ENCODE peak calls at places on chromosomes 2 and 18, in six cellular contexts. One of them, this sample, is unnamed.

GRCh38 chr2:124647663-124648062 is 622.6 kb downstream of the CNTNAP5 start:
- DNase-seq in cardiac muscle cell: no peak
- DNase-seq in astrocyte of the cerebellum: no peak
- DNase-seq in GM12864: no peak
- DNase-seq in upper lobe of right lung: no peak
- DNase-seq in glutamatergic neuron: no peak
- DNase-seq in this sample: no peak

GRCh38 chr18:26628017-26628416 is 79.7 kb upstream of the KCTD1 start:
- DNase-seq in cardiac muscle cell: no peak
- DNase-seq in glutamatergic neuron: no peak
- DNase-seq in GM12864: no peak
- DNase-seq in astrocyte of the cerebellum: no peak
- DNase-seq in upper lobe of right lung: no peak
- DNase-seq in this sample: no peak

GRCh38 chr2:71581015-71581414 is 127.7 kb downstream of the DYSF start:
- DNase-seq in GM12864: no peak
- DNase-seq in glutamatergic neuron: no peak
- DNase-seq in cardiac muscle cell: no peak
- DNase-seq in upper lobe of right lung: no peak
- DNase-seq in astrocyte of the cerebellum: no peak
- DNase-seq in this sample: no peak

GRCh38 chr2:241180495-241180894 is 8.0 kb upstream of the ANO7 start:
- DNase-seq in astrocyte of the cerebellum: no peak
- DNase-seq in GM12864: no peak
- DNase-seq in upper lobe of right lung: no peak
- DNase-seq in glutamatergic neuron: no peak
- DNase-seq in cardiac muscle cell: peak
- DNase-seq in this sample: no peak

GRCh38 chr18:8084160-8084559 is 517.0 kb downstream of the PTPRM start:
- DNase-seq in astrocyte of the cerebellum: peak
- DNase-seq in GM12864: no peak
- DNase-seq in glutamatergic neuron: peak
- DNase-seq in upper lobe of right lung: no peak
- DNase-seq in cardiac muscle cell: peak
- DNase-seq in this sample: no peak

GRCh38 chr2:106115250-106115649 is 78.9 kb downstream of the UXS1 start:
- DNase-seq in astrocyte of the cerebellum: peak
- DNase-seq in cardiac muscle cell: no peak
- DNase-seq in GM12864: no peak
- DNase-seq in glutamatergic neuron: no peak
- DNase-seq in upper lobe of right lung: no peak
- DNase-seq in this sample: peak

GRCh38 chr2:61016392-61017002 is 1.0 kb upstream of the PEX13 start:
- DNase-seq in astrocyte of the cerebellum: no peak
- DNase-seq in glutamatergic neuron: no peak
- DNase-seq in cardiac muscle cell: no peak
- DNase-seq in upper lobe of right lung: no peak
- DNase-seq in GM12864: no peak
- DNase-seq in this sample: peak

GRCh38 chr2:5691659-5692529 is at the start of gene SOX11:
- DNase-seq in cardiac muscle cell: peak
- DNase-seq in GM12864: no peak
- DNase-seq in upper lobe of right lung: no peak
- DNase-seq in glutamatergic neuron: peak
- DNase-seq in astrocyte of the cerebellum: peak
- DNase-seq in this sample: no peak

GRCh38 chr2:96687711-96688640 is 45.4 kb downstream of the FER1L5 start:
- DNase-seq in astrocyte of the cerebellum: no peak
- DNase-seq in glutamatergic neuron: no peak
- DNase-seq in upper lobe of right lung: no peak
- DNase-seq in GM12864: no peak
- DNase-seq in cardiac muscle cell: no peak
- DNase-seq in this sample: no peak

GRCh38 chr2:241218131-241219029 is 29.9 kb downstream of the ANO7 start:
- DNase-seq in cardiac muscle cell: peak
- DNase-seq in glutamatergic neuron: peak
- DNase-seq in astrocyte of the cerebellum: no peak
- DNase-seq in GM12864: peak
- DNase-seq in upper lobe of right lung: peak
- DNase-seq in this sample: peak

GRCh38 chr2:229431331-229431954 is 160.4 kb upstream of the PID1 start:
- DNase-seq in upper lobe of right lung: no peak
- DNase-seq in glutamatergic neuron: no peak
- DNase-seq in astrocyte of the cerebellum: peak
- DNase-seq in cardiac muscle cell: peak
- DNase-seq in GM12864: no peak
- DNase-seq in this sample: no peak

GRCh38 chr2:158797963-158798700 is 3.0 kb downstream of the DAPL1 start:
- DNase-seq in cardiac muscle cell: no peak
- DNase-seq in glutamatergic neuron: peak
- DNase-seq in upper lobe of right lung: no peak
- DNase-seq in astrocyte of the cerebellum: no peak
- DNase-seq in GM12864: no peak
- DNase-seq in this sample: no peak

GRCh38 chr18:62856294-62856693 is 141.0 kb downstream of the PHLPP1 start:
- DNase-seq in glutamatergic neuron: no peak
- DNase-seq in GM12864: no peak
- DNase-seq in cardiac muscle cell: no peak
- DNase-seq in upper lobe of right lung: no peak
- DNase-seq in astrocyte of the cerebellum: no peak
- DNase-seq in this sample: no peak

GRCh38 chr2:162766092-162766491 is 72.5 kb downstream of the KCNH7 start:
- DNase-seq in cardiac muscle cell: no peak
- DNase-seq in GM12864: no peak
- DNase-seq in glutamatergic neuron: no peak
- DNase-seq in astrocyte of the cerebellum: no peak
- DNase-seq in upper lobe of right lung: no peak
- DNase-seq in this sample: no peak

GRCh38 chr2:191321861-191322662 is 76.9 kb downstream of the MYO1B start:
- DNase-seq in glutamatergic neuron: no peak
- DNase-seq in cardiac muscle cell: no peak
- DNase-seq in astrocyte of the cerebellum: peak
- DNase-seq in GM12864: no peak
- DNase-seq in upper lobe of right lung: no peak
- DNase-seq in this sample: no peak

GRCh38 chr2:203195331-203195730 is 43.5 kb upstream of the CYP20A1 start:
- DNase-seq in GM12864: no peak
- DNase-seq in cardiac muscle cell: no peak
- DNase-seq in astrocyte of the cerebellum: no peak
- DNase-seq in upper lobe of right lung: no peak
- DNase-seq in glutamatergic neuron: no peak
- DNase-seq in this sample: no peak

GRCh38 chr2:197097578-197098366 is 171.3 kb upstream of the PGAP1 start:
- DNase-seq in upper lobe of right lung: no peak
- DNase-seq in cardiac muscle cell: peak
- DNase-seq in astrocyte of the cerebellum: peak
- DNase-seq in GM12864: no peak
- DNase-seq in glutamatergic neuron: no peak
- DNase-seq in this sample: no peak

GRCh38 chr2:228987441-228988155 is 283.5 kb downstream of the PID1 start:
- DNase-seq in cardiac muscle cell: no peak
- DNase-seq in astrocyte of the cerebellum: no peak
- DNase-seq in GM12864: no peak
- DNase-seq in upper lobe of right lung: no peak
- DNase-seq in glutamatergic neuron: no peak
- DNase-seq in this sample: no peak

GRCh38 chr2:2324565-2325101 is 6.4 kb downstream of the MYT1L start:
- DNase-seq in astrocyte of the cerebellum: no peak
- DNase-seq in cardiac muscle cell: peak
- DNase-seq in upper lobe of right lung: no peak
- DNase-seq in glutamatergic neuron: peak
- DNase-seq in GM12864: no peak
- DNase-seq in this sample: no peak

GRCh38 chr2:175135177-175135576 is 32.8 kb downstream of the ATF2 start:
- DNase-seq in GM12864: no peak
- DNase-seq in upper lobe of right lung: no peak
- DNase-seq in glutamatergic neuron: no peak
- DNase-seq in astrocyte of the cerebellum: no peak
- DNase-seq in cardiac muscle cell: no peak
- DNase-seq in this sample: no peak
- TF ChIP-seq CTCF in GM12864: no peak
- TF ChIP-seq CTCF in upper lobe of right lung: no peak
- TF ChIP-seq CTCF in glutamatergic neuron: no peak
- TF ChIP-seq CTCF in astrocyte of the cerebellum: no peak
- TF ChIP-seq CTCF in cardiac muscle cell: no peak
- TF ChIP-seq CTCF in this sample: no peak

GRCh38 chr2:233098615-233099014 is 38.5 kb downstream of the INPP5D start:
- DNase-seq in GM12864: no peak
- DNase-seq in cardiac muscle cell: peak
- DNase-seq in glutamatergic neuron: peak
- DNase-seq in astrocyte of the cerebellum: no peak
- DNase-seq in upper lobe of right lung: peak
- DNase-seq in this sample: no peak
- TF ChIP-seq CTCF in GM12864: peak
- TF ChIP-seq CTCF in cardiac muscle cell: peak
- TF ChIP-seq CTCF in glutamatergic neuron: no peak
- TF ChIP-seq CTCF in astrocyte of the cerebellum: peak
- TF ChIP-seq CTCF in upper lobe of right lung: peak
- TF ChIP-seq CTCF in this sample: peak

GRCh38 chr2:149556452-149556851 is 31.1 kb downstream of the MMADHC start:
- DNase-seq in cardiac muscle cell: no peak
- DNase-seq in upper lobe of right lung: no peak
- DNase-seq in GM12864: no peak
- DNase-seq in glutamatergic neuron: no peak
- DNase-seq in astrocyte of the cerebellum: no peak
- DNase-seq in this sample: no peak
- TF ChIP-seq CTCF in cardiac muscle cell: no peak
- TF ChIP-seq CTCF in upper lobe of right lung: no peak
- TF ChIP-seq CTCF in GM12864: no peak
- TF ChIP-seq CTCF in glutamatergic neuron: no peak
- TF ChIP-seq CTCF in astrocyte of the cerebellum: no peak
- TF ChIP-seq CTCF in this sample: no peak

GRCh38 chr2:54289942-54290702 is 34.1 kb upstream of the TSPYL6 start:
- DNase-seq in astrocyte of the cerebellum: no peak
- DNase-seq in cardiac muscle cell: no peak
- DNase-seq in GM12864: no peak
- DNase-seq in upper lobe of right lung: no peak
- DNase-seq in glutamatergic neuron: no peak
- DNase-seq in this sample: no peak
- TF ChIP-seq CTCF in astrocyte of the cerebellum: no peak
- TF ChIP-seq CTCF in cardiac muscle cell: no peak
- TF ChIP-seq CTCF in GM12864: no peak
- TF ChIP-seq CTCF in upper lobe of right lung: no peak
- TF ChIP-seq CTCF in glutamatergic neuron: no peak
- TF ChIP-seq CTCF in this sample: no peak

GRCh38 chr2:167963899-167964649 is 283.3 kb downstream of the STK39 start:
- DNase-seq in upper lobe of right lung: no peak
- DNase-seq in glutamatergic neuron: no peak
- DNase-seq in cardiac muscle cell: no peak
- DNase-seq in GM12864: no peak
- DNase-seq in astrocyte of the cerebellum: no peak
- DNase-seq in this sample: no peak

GRCh38 chr2:167962436-167963226 is 284.8 kb downstream of the STK39 start:
- DNase-seq in glutamatergic neuron: no peak
- DNase-seq in GM12864: no peak
- DNase-seq in cardiac muscle cell: no peak
- DNase-seq in upper lobe of right lung: no peak
- DNase-seq in astrocyte of the cerebellum: no peak
- DNase-seq in this sample: no peak

GRCh38 chr2:167965907-167966306 is 281.5 kb downstream of the STK39 start:
- DNase-seq in GM12864: no peak
- DNase-seq in cardiac muscle cell: no peak
- DNase-seq in astrocyte of the cerebellum: no peak
- DNase-seq in upper lobe of right lung: no peak
- DNase-seq in glutamatergic neuron: no peak
- DNase-seq in this sample: no peak

GRCh38 chr2:167966367-167966766 is 281.0 kb downstream of the STK39 start:
- DNase-seq in glutamatergic neuron: no peak
- DNase-seq in astrocyte of the cerebellum: no peak
- DNase-seq in GM12864: no peak
- DNase-seq in upper lobe of right lung: no peak
- DNase-seq in cardiac muscle cell: no peak
- DNase-seq in this sample: no peak

GRCh38 chr2:167964650-167965404 is 282.6 kb downstream of the STK39 start:
- DNase-seq in GM12864: no peak
- DNase-seq in astrocyte of the cerebellum: no peak
- DNase-seq in upper lobe of right lung: no peak
- DNase-seq in cardiac muscle cell: peak
- DNase-seq in glutamatergic neuron: no peak
- DNase-seq in this sample: no peak
- TF ChIP-seq CTCF in GM12864: no peak
- TF ChIP-seq CTCF in astrocyte of the cerebellum: no peak
- TF ChIP-seq CTCF in upper lobe of right lung: peak
- TF ChIP-seq CTCF in cardiac muscle cell: peak
- TF ChIP-seq CTCF in glutamatergic neuron: no peak
- TF ChIP-seq CTCF in this sample: no peak

GRCh38 chr18:10231220-10231619 is 223.2 kb upstream of the APCDD1 start:
- DNase-seq in GM12864: no peak
- DNase-seq in astrocyte of the cerebellum: no peak
- DNase-seq in glutamatergic neuron: no peak
- DNase-seq in upper lobe of right lung: no peak
- DNase-seq in cardiac muscle cell: no peak
- DNase-seq in this sample: no peak

GRCh38 chr18:10232062-10232461 is 222.4 kb upstream of the APCDD1 start:
- DNase-seq in glutamatergic neuron: no peak
- DNase-seq in GM12864: no peak
- DNase-seq in cardiac muscle cell: no peak
- DNase-seq in astrocyte of the cerebellum: peak
- DNase-seq in upper lobe of right lung: no peak
- DNase-seq in this sample: no peak

GRCh38 chr18:10226971-10227370 is 227.5 kb upstream of the APCDD1 start:
- DNase-seq in GM12864: no peak
- DNase-seq in astrocyte of the cerebellum: no peak
- DNase-seq in cardiac muscle cell: no peak
- DNase-seq in glutamatergic neuron: no peak
- DNase-seq in upper lobe of right lung: no peak
- DNase-seq in this sample: no peak

GRCh38 chr18:10228380-10228779 is 226.1 kb upstream of the APCDD1 start:
- DNase-seq in cardiac muscle cell: no peak
- DNase-seq in astrocyte of the cerebellum: no peak
- DNase-seq in upper lobe of right lung: no peak
- DNase-seq in glutamatergic neuron: no peak
- DNase-seq in GM12864: no peak
- DNase-seq in this sample: no peak

DNA sequence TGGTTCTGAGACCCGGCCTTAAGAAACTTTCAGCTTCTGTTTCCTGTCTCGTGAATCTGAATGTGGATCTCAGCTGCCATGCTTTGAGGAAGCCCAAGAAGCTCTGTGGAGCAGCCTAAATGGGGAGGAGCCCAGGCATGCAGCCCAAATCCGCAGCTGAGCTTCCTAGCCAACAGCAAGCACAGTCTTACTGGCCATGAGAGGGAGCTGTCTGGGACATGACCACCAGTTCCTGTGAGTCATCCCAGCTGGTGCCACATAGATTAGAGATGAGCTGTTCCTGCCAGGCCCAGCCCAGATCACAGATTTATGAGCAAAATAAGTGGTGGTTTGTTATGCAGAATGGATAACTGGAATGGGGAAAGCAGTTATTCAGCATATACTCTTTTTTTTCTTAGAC is 224.4 kb upstream of the APCDD1 start:
- DNase-seq in cardiac muscle cell: no peak
- DNase-seq in upper lobe of right lung: no peak
- DNase-seq in glutamatergic neuron: no peak
- DNase-seq in astrocyte of the cerebellum: no peak
- DNase-seq in GM12864: no peak
- DNase-seq in this sample: no peak
- TF ChIP-seq CTCF in cardiac muscle cell: peak
- TF ChIP-seq CTCF in upper lobe of right lung: no peak
- TF ChIP-seq CTCF in glutamatergic neuron: no peak
- TF ChIP-seq CTCF in astrocyte of the cerebellum: no peak
- TF ChIP-seq CTCF in GM12864: no peak
- TF ChIP-seq CTCF in this sample: no peak

This sample was measured in GM10248.